ENCODE peak calls at places on chromosomes 12 and 14, in eight cellular contexts. Z is fibroblast of mammary gland; V is heart left ventricle; Y is uterus; O is cardiac muscle cell; X is mesendoderm; K is naive thymus-derived CD4-positive, alpha-beta T cell; P is CD8-positive, alpha-beta T cell. S is an unnamed sample.

GRCh38 chr12:45089417-45089816 is 38.5 kb upstream of the DBX2 start:
- DNase-seq in Z (no peak), V (no peak), Y (no peak), O (no peak), X (no peak), K (no peak), P (no peak), S (no peak)

GRCh38 chr12:116887897-116888296 is 6.7 kb upstream of the HRK start:
- DNase-seq in Z (no peak), V (no peak), Y (no peak), O (no peak), X (no peak), K (no peak), P (no peak), S (no peak)

GRCh38 chr12:115088328-115088994 is 404.5 kb upstream of the TBX3 start:
- DNase-seq in Z (peak), V (peak), Y (no peak), O (peak), X (no peak), K (no peak), P (no peak), S (peak)

GRCh38 chr14:42222924-42223471 is 616.3 kb downstream of the LRFN5 start:
- DNase-seq in Z (peak), V (no peak), Y (no peak), O (peak), X (no peak), K (no peak), P (no peak), S (no peak)

GRCh38 chr14:58752782-58753181 is 115.0 kb downstream of the DACT1 start:
- DNase-seq in Z (no peak), V (peak), Y (peak), O (no peak), X (no peak), K (no peak), P (no peak), S (peak)

GRCh38 chr14:103825103-103825502 is 22.3 kb downstream of the PPP1R13B start:
- DNase-seq in Z (no peak), V (no peak), Y (no peak), O (no peak), X (no peak), K (no peak), P (no peak), S (no peak)

GRCh38 chr12:81255456-81255855 is 177.6 kb downstream of the ACSS3 start:
- DNase-seq in Z (no peak), V (no peak), Y (no peak), O (no peak), X (no peak), K (no peak), P (no peak), S (no peak)

GRCh38 chr14:93946506-93947170 is 19.5 kb downstream of the FAM181A start:
- DNase-seq in Z (no peak), V (no peak), Y (no peak), O (no peak), X (peak), K (no peak), P (no peak), S (no peak)

GRCh38 chr14:102927346-102927877 is 4.9 kb downstream of the AMN start:
- DNase-seq in Z (no peak), V (no peak), Y (no peak), O (no peak), X (no peak), K (no peak), P (no peak), S (peak)

GRCh38 chr12:76236640-76237039 is 111.6 kb downstream of the BBS10 start:
- DNase-seq in Z (peak), V (no peak), Y (no peak), O (no peak), X (no peak), K (no peak), P (no peak), S (no peak)

GRCh38 chr12:121799175-121799841 is 4.5 kb upstream of the SETD1B start:
- DNase-seq in Z (peak), V (peak), Y (peak), O (peak), X (peak), K (peak), P (peak), S (no peak)

GRCh38 chr12:4117386-4118016 is 156.1 kb upstream of the CCND2 start:
- DNase-seq in Z (no peak), V (no peak), Y (no peak), O (no peak), X (no peak), K (no peak), P (no peak), S (no peak)

GRCh38 chr14:54818201-54819133 is 84.2 kb downstream of the GCH1 start:
- DNase-seq in Z (peak), V (no peak), Y (peak), O (no peak), X (peak), K (no peak), P (no peak), S (peak)

GRCh38 chr14:57736391-57736790 is 129.5 kb downstream of the SLC35F4 start:
- DNase-seq in Z (no peak), V (no peak), Y (no peak), O (no peak), X (no peak), K (no peak), P (no peak), S (no peak)

GRCh38 chr12:47995976-47996375 is 8.3 kb downstream of the COL2A1 start:
- DNase-seq in Z (peak), V (no peak), Y (no peak), O (no peak), X (no peak), K (no peak), P (no peak), S (no peak)

GRCh38 chr14:69133206-69134125 is 19.5 kb downstream of the DCAF5 start:
- DNase-seq in Z (peak), V (no peak), Y (no peak), O (no peak), X (peak), K (no peak), P (no peak), S (peak)

GRCh38 chr14:51219473-51220448 is 20.3 kb upstream of the TMX1 start:
- DNase-seq in Z (peak), V (no peak), Y (no peak), O (peak), X (peak), K (no peak), P (no peak), S (no peak)

GRCh38 chr12:96237035-96237434 is 42.9 kb downstream of the ELK3 start:
- DNase-seq in Z (peak), V (no peak), Y (no peak), O (no peak), X (no peak), K (no peak), P (no peak), S (no peak)

GRCh38 chr12:132488127-132489077 is 1.5 kb upstream of the FBRSL1 start:
- DNase-seq in Z (no peak), V (peak), Y (no peak), O (no peak), X (no peak), K (peak), P (peak), S (no peak)

GRCh38 chr12:51323317-51323960 is 535 bp downstream of the BIN2 start:
- DNase-seq in Z (no peak), V (no peak), Y (no peak), O (no peak), X (no peak), K (peak), P (peak), S (no peak)
- H3K4me3 ChIP-seq in Z (no peak), V (peak), Y (no peak), O (no peak), X (no peak), K (peak), P (peak), S (no peak)

DNA sequence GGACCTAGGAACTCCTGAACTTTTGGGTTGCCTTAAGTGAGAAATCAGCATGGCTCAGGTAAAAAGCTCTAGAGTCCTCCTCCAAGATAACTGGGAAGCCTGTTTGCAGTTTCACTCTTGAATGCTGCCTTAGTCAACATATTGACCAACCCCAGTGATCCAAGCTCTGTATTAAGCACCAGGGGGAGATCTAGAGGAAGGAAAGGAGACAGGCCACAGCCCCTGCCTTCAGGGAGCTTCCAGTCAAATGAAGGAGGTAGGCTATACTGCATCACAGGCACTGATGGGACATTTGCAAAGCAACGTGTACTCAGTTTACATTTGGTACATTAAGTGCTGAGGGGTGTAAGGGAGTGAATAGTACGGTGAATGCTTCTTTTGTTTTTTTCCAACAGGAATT is 1.2 kb upstream of the CSAD start:
- DNase-seq in Z (peak), V (no peak), Y (no peak), O (no peak), X (no peak), K (no peak), P (no peak), S (no peak)
- H3K4me3 ChIP-seq in Z (peak), V (peak), Y (peak), O (peak), X (no peak), K (peak), P (peak), S (no peak)

DNA sequence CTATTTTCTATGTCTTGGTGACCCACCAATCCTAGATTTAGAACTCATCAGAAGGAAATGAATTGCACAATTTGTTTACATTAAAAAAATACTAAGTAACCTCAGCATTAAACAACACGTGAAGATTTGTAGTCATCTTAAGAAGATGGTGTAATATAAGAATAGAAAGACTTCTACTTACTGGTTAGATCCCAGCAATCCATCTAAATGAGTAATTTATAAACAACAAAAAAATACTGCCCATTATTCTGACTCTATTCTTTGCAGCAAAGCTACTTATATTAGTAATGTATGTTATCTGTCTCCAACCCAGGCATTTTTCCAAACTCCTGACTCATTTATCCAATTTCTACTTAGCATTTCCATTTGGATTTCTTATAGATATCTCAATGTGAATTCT is 67.8 kb downstream of the CD163L1 start:
- DNase-seq in Z (peak), V (no peak), Y (no peak), O (no peak), X (no peak), K (no peak), P (no peak), S (no peak)
- H3K4me3 ChIP-seq in Z (no peak), V (no peak), Y (no peak), O (no peak), X (no peak), K (no peak), P (no peak), S (no peak)

DNA sequence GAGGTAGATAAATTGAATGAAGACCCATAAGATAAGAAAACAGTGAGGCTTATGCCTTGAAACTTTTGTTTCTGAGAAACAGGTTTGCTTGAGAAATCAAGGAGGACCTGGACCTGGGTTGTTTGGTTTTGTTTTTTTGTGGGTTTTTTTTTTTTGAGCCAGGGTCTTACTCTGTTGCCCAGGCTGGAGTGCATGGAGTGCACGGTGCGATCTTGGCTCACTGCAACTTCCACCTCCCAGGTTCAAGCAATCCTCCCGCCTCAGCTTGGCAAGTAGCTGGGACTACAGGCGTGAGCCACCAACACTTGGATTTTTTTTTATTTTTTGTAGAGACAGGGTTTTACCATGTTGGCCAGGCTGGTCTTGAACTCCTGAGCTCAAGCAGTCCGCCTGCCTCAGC is 9.0 kb upstream of the PPTC7 start:
- DNase-seq in Z (no peak), V (no peak), Y (no peak), O (no peak), X (no peak), K (no peak), P (no peak), S (no peak)
- H3K4me3 ChIP-seq in Z (no peak), V (no peak), Y (no peak), O (no peak), X (no peak), K (no peak), P (no peak), S (no peak)

GRCh38 chr14:53148612-53149202 is 4.4 kb downstream of the DDHD1 start:
- DNase-seq in Z (peak), V (no peak), Y (no peak), O (no peak), X (no peak), K (no peak), P (no peak), S (no peak)
- H3K4me3 ChIP-seq in Z (no peak), V (no peak), Y (no peak), O (no peak), X (no peak), K (no peak), P (no peak), S (no peak)